ENCODE peak calls at places on chromosomes 11 and 22, in five cellular contexts. F, A, D, M and G are unnamed samples.

GRCh38 chr11:79440451-79441158 is at the start of gene TENM4:
- DNase-seq in A (peak), F (no peak), M (no peak), D (peak), G (peak)

GRCh38 chr11:111977141-111978027 is 40.2 kb downstream of the DIXDC1 start:
- DNase-seq in F (peak), M (no peak), A (peak), D (no peak), G (no peak)

GRCh38 chr22:37167176-37167980 is 17.7 kb upstream of the IL2RB start:
- DNase-seq in D (no peak), A (no peak), M (no peak), F (no peak), G (no peak)

GRCh38 chr11:71488086-71488967 is 35.3 kb downstream of the NADSYN1 start:
- DNase-seq in F (no peak), M (no peak), D (peak), A (peak), G (peak)

GRCh38 chr11:66545701-66546367 is at the start of gene ZDHHC24:
- DNase-seq in F (peak), A (peak), D (peak), M (peak), G (peak)

GRCh38 chr11:57742087-57742452 is 779 bp downstream of the SELENOH start:
- DNase-seq in D (no peak), F (no peak), A (no peak), M (no peak), G (no peak)

GRCh38 chr11:118306556-118306955 is 2.0 kb downstream of the CD3E start:
- DNase-seq in D (no peak), A (no peak), M (no peak), F (no peak), G (peak)

GRCh38 chr11:6745465-6746015 is 26.2 kb downstream of the OR2AG2 start:
- DNase-seq in F (no peak), M (no peak), D (no peak), A (no peak), G (no peak)

GRCh38 chr22:50040717-50041116 is 17.4 kb downstream of the TTLL8 start:
- DNase-seq in D (no peak), M (no peak), F (no peak), A (no peak), G (no peak)

GRCh38 chr11:65412271-65413076 is 10.1 kb upstream of the NEAT1 start:
- DNase-seq in M (no peak), D (no peak), F (no peak), A (no peak), G (no peak)

GRCh38 chr11:122937978-122938377 is 43.7 kb downstream of the BSX start:
- DNase-seq in F (no peak), A (no peak), M (no peak), D (no peak), G (no peak)

GRCh38 chr11:23680488-23681230 is 816.2 kb upstream of the LUZP2 start:
- DNase-seq in M (no peak), A (no peak), D (no peak), F (no peak), G (no peak)

GRCh38 chr11:130677486-130678153 is 229.2 kb downstream of the ADAMTS15 start:
- DNase-seq in M (no peak), F (no peak), D (peak), A (peak), G (peak)

GRCh38 chr22:20194681-20195593 is 44.1 kb upstream of the CCDC188 start:
- DNase-seq in D (no peak), M (no peak), A (no peak), F (no peak), G (no peak)

GRCh38 chr22:22084089-22084711 is 101.6 kb upstream of the TOP3B start:
- DNase-seq in F (no peak), M (no peak), D (no peak), A (no peak), G (no peak)

GRCh38 chr11:120188831-120189455 is 21.9 kb upstream of the OAF start:
- DNase-seq in A (no peak), D (no peak), F (no peak), M (no peak), G (no peak)

GRCh38 chr22:38073150-38074130 is 10.5 kb downstream of the SLC16A8 start:
- DNase-seq in F (no peak), M (no peak), D (no peak), A (no peak), G (no peak)

GRCh38 chr11:132564120-132564519 is 968.2 kb downstream of the OPCML start:
- DNase-seq in F (no peak), D (no peak), A (no peak), M (no peak), G (no peak)

GRCh38 chr11:76380161-76380976 is 563 bp downstream of the THAP12 start:
- DNase-seq in M (peak), D (peak), A (peak), F (peak), G (peak)

GRCh38 chr11:15815246-15816209 is 540.8 kb downstream of the SOX6 start:
- DNase-seq in M (no peak), A (peak), F (no peak), D (no peak), G (peak)

GRCh38 chr11:116896211-116896610 is 58.8 kb upstream of the APOA1 start:
- DNase-seq in D (no peak), M (no peak), F (no peak), A (no peak), G (no peak)

GRCh38 chr11:75677275-75677674 is 8.4 kb upstream of the MAP6 start:
- DNase-seq in D (no peak), M (no peak), A (no peak), F (no peak), G (no peak)

GRCh38 chr11:68099474-68100405 is 21.4 kb downstream of the CHKA start:
- DNase-seq in D (no peak), M (peak), F (peak), A (no peak), G (peak)

GRCh38 chr22:22043296-22044078 is 60.9 kb upstream of the TOP3B start:
- DNase-seq in F (no peak), M (no peak), A (no peak), D (no peak), G (no peak)

GRCh38 chr11:93648168-93648567 is 13.3 kb upstream of the CEP295 start:
- DNase-seq in D (peak), A (peak), M (no peak), F (no peak), G (peak)

GRCh38 chr11:126431401-126432064 is 76.0 kb downstream of the ST3GAL4 start:
- DNase-seq in M (no peak), D (peak), A (no peak), F (no peak), G (peak)

GRCh38 chr11:45321031-45321595 is 35.0 kb upstream of the SYT13 start:
- DNase-seq in D (no peak), M (no peak), A (no peak), F (no peak), G (no peak)

GRCh38 chr11:2566223-2567025 is 121.6 kb downstream of the KCNQ1 start:
- DNase-seq in A (no peak), M (no peak), F (no peak), D (no peak), G (no peak)

GRCh38 chr11:109527496-109527895 is 105.5 kb downstream of the C11orf87 start:
- DNase-seq in D (peak), F (no peak), M (no peak), A (no peak), G (no peak)

GRCh38 chr22:35839811-35840739 is 122.4 kb downstream of the APOL5 start:
- DNase-seq in F (peak), D (peak), M (no peak), A (peak), G (peak)

GRCh38 chr22:36081023-36081431 is 52.4 kb upstream of the RBFOX2 start:
- DNase-seq in F (no peak), A (peak), M (no peak), D (peak), G (peak)

GRCh38 chr11:74196781-74197486 is 25.8 kb downstream of the PPME1 start:
- DNase-seq in D (no peak), A (no peak), M (no peak), F (no peak), G (no peak)

GRCh38 chr11:65663634-65664200 is 1.0 kb upstream of the RELA start:
- DNase-seq in F (peak), D (peak), M (no peak), A (peak), G (no peak)

GRCh38 chr11:46529086-46529905 is 64.5 kb downstream of the AMBRA1 start:
- DNase-seq in F (peak), A (peak), D (peak), M (peak), G (peak)

GRCh38 chr11:100930185-100930778 is 199.3 kb downstream of the PGR start:
- DNase-seq in A (peak), D (peak), M (no peak), F (no peak), G (peak)